ENCODE peak calls at places on chromosome 20, in ten cellular contexts. W, R, M, X, A, F, O, S, T and G are unnamed samples. For H3K4me1, the result is how much of the 10 kb centered on the place peaks cover.

GRCh38 chr20:56362833-56363413 is 4.1 kb downstream of the FAM210B start:
- DNase-seq in W (no peak), R (no peak), M (no peak), X (peak), A (no peak), F (no peak), O (no peak), S (no peak), T (no peak), G (no peak)

GRCh38 chr20:10297684-10298240 is 79.1 kb downstream of the SNAP25 start:
- DNase-seq in W (no peak), R (no peak), M (no peak), X (peak), A (no peak), F (no peak), O (no peak), S (no peak), T (no peak), G (no peak)

GRCh38 chr20:9508696-9509178 is 5.7 kb upstream of the LAMP5 start:
- DNase-seq in W (no peak), R (no peak), M (no peak), X (no peak), A (no peak), F (peak), O (no peak), S (no peak), T (no peak), G (no peak)

GRCh38 chr20:9392892-9393857 is 121.2 kb upstream of the LAMP5 start:
- DNase-seq in W (peak), R (peak), M (no peak), X (peak), A (peak), F (peak), O (peak), S (peak), T (peak), G (peak)

GRCh38 chr20:49724637-49725606 is 11.2 kb upstream of the B4GALT5 start:
- DNase-seq in W (no peak), R (peak), M (no peak), X (peak), A (peak), F (no peak), O (peak), S (peak), T (peak), G (peak)

GRCh38 chr20:9498322-9498721 is 16.1 kb upstream of the LAMP5 start:
- DNase-seq in W (no peak), R (no peak), M (no peak), X (peak), A (no peak), F (no peak), O (no peak), S (no peak), T (no peak), G (no peak)

GRCh38 chr20:40807771-40808170 is 118.7 kb upstream of the MAFB start:
- DNase-seq in W (no peak), R (no peak), M (no peak), X (no peak), A (no peak), F (no peak), O (no peak), S (no peak), T (no peak), G (no peak)

GRCh38 chr20:49956689-49957443 is 20.7 kb downstream of the RNF114 start:
- DNase-seq in W (no peak), R (peak), M (no peak), X (no peak), A (no peak), F (no peak), O (no peak), S (peak), T (peak), G (peak)

GRCh38 chr20:19976595-19977372 is 40.4 kb upstream of the NAA20 start:
- DNase-seq in W (no peak), R (peak), M (no peak), X (peak), A (peak), F (peak), O (peak), S (peak), T (peak), G (peak)

GRCh38 chr20:15817351-15817750 is 755.9 kb downstream of the KIF16B start:
- DNase-seq in W (no peak), R (no peak), M (no peak), X (no peak), A (no peak), F (no peak), O (no peak), S (no peak), T (no peak), G (no peak)

GRCh38 chr20:34946661-34947060 is 8.9 kb downstream of the GSS start:
- DNase-seq in W (no peak), R (no peak), M (no peak), X (peak), A (no peak), F (no peak), O (no peak), S (no peak), T (no peak), G (no peak)

GRCh38 chr20:35215066-35215956 is 11.2 kb upstream of the MMP24 start:
- DNase-seq in W (no peak), R (no peak), M (no peak), X (peak), A (no peak), F (no peak), O (peak), S (no peak), T (no peak), G (no peak)

GRCh38 chr20:10708342-10709185 is 34.8 kb upstream of the JAG1 start:
- DNase-seq in W (no peak), R (no peak), M (no peak), X (peak), A (no peak), F (no peak), O (peak), S (no peak), T (no peak), G (no peak)

GRCh38 chr20:47817573-47817972 is 32.3 kb upstream of the SULF2 start:
- DNase-seq in W (no peak), R (no peak), M (no peak), X (no peak), A (no peak), F (no peak), O (peak), S (no peak), T (no peak), G (no peak)

GRCh38 chr20:50478162-50479036 is 31.8 kb upstream of the PTPN1 start:
- DNase-seq in W (peak), R (peak), M (peak), X (peak), A (peak), F (peak), O (peak), S (peak), T (peak), G (peak)

GRCh38 chr20:48203252-48203651 is 418.0 kb upstream of the SULF2 start:
- DNase-seq in W (no peak), R (no peak), M (no peak), X (no peak), A (no peak), F (no peak), O (no peak), S (no peak), T (no peak), G (no peak)

GRCh38 chr20:61331542-61331941 is 79.5 kb downstream of the CDH4 start:
- DNase-seq in W (no peak), R (no peak), M (no peak), X (no peak), A (no peak), F (no peak), O (no peak), S (no peak), T (no peak), G (no peak)

GRCh38 chr20:53795170-53795569 is 201.5 kb upstream of the ZNF217 start:
- DNase-seq in W (no peak), R (no peak), M (no peak), X (peak), A (no peak), F (no peak), O (peak), S (no peak), T (no peak), G (no peak)

GRCh38 chr20:51549474-51549873 is 7.0 kb upstream of the NFATC2 start:
- DNase-seq in W (no peak), R (no peak), M (no peak), X (no peak), A (no peak), F (no peak), O (no peak), S (no peak), T (no peak), G (no peak)

GRCh38 chr20:5081196-5081595 is 38.6 kb downstream of the PCNA start:
- DNase-seq in W (no peak), R (no peak), M (no peak), X (no peak), A (no peak), F (no peak), O (no peak), S (no peak), T (no peak), G (no peak)

GRCh38 chr20:13856356-13856755 is 71.5 kb downstream of the NDUFAF5 start:
- DNase-seq in W (no peak), R (no peak), M (no peak), X (no peak), A (no peak), F (no peak), O (peak), S (no peak), T (no peak), G (no peak)

GRCh38 chr20:10453241-10453640 is 18.1 kb downstream of the SLX4IP start:
- DNase-seq in W (peak), R (no peak), M (no peak), X (no peak), A (no peak), F (no peak), O (no peak), S (no peak), T (no peak), G (no peak)

GRCh38 chr20:53839423-53840176 is 230.8 kb downstream of the BCAS1 start:
- DNase-seq in W (no peak), R (peak), M (peak), X (no peak), A (no peak), F (no peak), O (no peak), S (no peak), T (peak), G (no peak)

GRCh38 chr20:58583586-58583985 is 67.5 kb upstream of the STX16 start:
- DNase-seq in W (no peak), R (no peak), M (no peak), X (no peak), A (no peak), F (no peak), O (no peak), S (no peak), T (no peak), G (no peak)

GRCh38 chr20:39853664-39854063 is 835.4 kb downstream of the MAFB start:
- DNase-seq in W (no peak), R (no peak), M (no peak), X (peak), A (no peak), F (peak), O (peak), S (no peak), T (no peak), G (no peak)

GRCh38 chr20:33209789-33210188 is 7.4 kb upstream of the BPIFA3 start:
- DNase-seq in W (peak), R (peak), M (peak), X (peak), A (peak), F (peak), O (peak), S (no peak), T (peak), G (peak)

GRCh38 chr20:62620624-62621023 is 21.7 kb upstream of the SLCO4A1 start:
- DNase-seq in W (no peak), R (peak), M (no peak), X (no peak), A (no peak), F (no peak), O (no peak), S (no peak), T (no peak), G (no peak)
- H3K4me1 ChIP-seq in W (under half), R (under half), M (under half), X (under half), A (half or more), F (under half), O (under half), S (under half), T (half or more), G (under half)

DNA sequence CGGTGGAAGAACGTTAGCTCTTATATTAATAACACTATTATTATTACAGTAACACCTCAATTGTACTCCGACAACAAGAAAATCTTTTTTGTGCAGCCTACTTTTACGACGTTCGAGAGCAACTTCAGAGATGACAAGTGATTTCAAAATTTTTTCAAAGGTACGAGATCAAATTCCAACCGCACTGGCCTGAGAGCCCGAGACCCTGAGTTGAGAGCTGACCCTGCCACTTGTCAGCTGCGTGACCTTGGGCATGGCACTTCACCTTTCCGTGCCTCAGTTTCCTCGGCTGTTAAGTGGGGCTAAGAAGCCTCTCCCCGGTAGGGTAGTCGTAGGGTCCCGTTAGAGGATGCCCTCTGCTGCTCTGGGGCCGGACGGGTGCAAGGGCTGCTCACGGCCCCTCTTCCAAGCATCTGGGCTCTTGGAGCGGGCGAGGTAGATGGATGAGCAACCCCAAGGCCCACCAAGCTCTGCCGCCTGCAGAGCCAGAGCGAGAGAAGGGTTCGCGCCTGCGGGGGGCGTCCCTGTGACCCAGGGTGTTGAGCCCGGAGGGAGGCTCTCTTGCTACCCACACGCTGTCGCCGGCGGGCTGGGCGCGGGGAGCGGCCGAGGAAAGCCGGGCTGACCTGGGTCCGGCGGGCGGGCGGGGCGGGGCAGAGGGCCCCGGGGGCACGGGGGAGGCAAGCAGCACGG is 510 bp downstream of the NDRG3 start:
- DNase-seq in W (peak), R (no peak), M (no peak), X (no peak), A (peak), F (no peak), O (peak), S (no peak), T (peak), G (peak)
- H3K27ac ChIP-seq in W (no peak), R (peak), M (peak), X (peak), A (peak), F (no peak), O (no peak), S (peak), T (peak), G (peak)

DNA sequence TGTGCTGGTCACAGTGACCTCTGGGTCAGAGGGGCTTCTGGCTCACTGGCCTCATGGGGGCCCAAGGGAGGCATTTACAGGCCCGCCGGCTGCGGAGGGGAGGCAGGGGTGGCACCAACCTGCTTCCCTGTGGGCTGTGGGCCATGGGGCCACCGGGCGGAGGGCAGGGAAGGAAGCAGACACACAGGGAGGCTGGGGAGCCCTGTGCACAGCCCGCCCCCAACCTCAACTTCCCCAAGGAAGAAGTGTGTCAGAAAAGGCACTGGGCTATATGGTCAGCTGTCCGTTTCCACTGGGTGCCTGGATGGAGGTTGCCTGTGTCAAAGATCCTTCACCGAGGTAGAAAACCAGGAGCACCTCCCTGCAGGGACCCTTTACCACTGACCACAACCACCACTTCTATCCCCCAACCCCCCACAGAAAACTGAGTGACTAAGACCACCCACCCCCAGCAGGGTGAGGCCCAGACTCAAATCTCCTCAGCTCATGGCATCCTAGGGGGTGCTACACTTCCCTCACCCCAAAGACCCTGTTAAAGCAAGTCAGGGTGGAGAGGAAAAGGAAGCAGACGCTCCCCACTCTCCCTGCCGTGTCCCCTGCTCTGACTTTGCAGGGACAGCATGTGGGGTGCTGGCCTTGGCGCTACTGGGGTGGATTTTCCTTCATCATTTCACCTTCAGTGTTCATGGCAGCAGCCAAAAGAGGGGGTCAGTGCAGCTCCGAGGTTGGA is 5.6 kb downstream of the CST3 start:
- DNase-seq in W (no peak), R (no peak), M (no peak), X (no peak), A (no peak), F (no peak), O (no peak), S (no peak), T (no peak), G (no peak)
- H3K4me1 ChIP-seq in W (under half), R (under half), M (under half), X (under half), A (under half), F (under half), O (under half), S (under half), T (half or more), G (under half)

DNA sequence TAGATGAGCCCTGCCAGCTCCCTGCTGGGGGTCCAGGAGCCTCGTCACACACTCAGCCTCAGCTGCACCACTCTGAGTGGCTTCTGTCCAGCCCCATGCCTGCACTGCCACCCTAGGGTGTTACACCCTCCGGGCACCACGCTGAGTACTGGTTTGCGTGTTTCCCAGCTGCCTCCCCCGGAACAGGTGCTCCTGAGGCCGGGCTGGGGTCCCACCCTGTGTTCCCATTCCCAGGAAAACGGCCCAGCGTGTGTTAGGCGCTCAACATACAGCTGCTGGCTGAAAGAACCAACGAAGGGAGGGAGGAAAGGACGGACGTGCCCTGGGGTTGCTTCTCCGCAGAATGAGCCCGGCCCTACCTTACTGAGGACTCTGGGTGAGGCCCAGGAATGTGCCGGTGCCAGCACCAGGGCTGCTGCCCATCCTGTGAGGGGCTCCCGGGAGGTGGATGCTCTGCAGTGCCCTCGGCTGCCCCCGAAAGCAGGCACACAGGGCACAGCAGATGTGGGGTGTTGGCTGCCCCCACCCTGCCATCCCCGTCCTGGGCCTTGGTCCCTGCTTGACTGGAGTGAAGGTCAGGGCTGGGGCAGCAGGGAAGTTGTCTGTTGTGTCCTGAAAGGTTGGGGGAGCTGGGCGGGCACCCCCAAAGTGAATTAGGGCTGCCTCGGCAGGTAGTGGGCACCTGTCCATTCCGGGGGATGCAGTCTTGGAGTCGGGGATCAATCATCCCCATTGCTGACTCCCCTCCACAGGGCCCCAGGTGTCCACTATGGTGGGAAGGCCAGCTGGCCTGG is 16.3 kb downstream of the LAMA5 start:
- DNase-seq in W (no peak), R (peak), M (no peak), X (no peak), A (no peak), F (no peak), O (no peak), S (no peak), T (no peak), G (no peak)
- H3K27ac ChIP-seq in W (no peak), R (no peak), M (no peak), X (no peak), A (peak), F (no peak), O (peak), S (no peak), T (no peak), G (no peak)

GRCh38 chr20:63009044-63009961 is 2.5 kb upstream of the BHLHE23 start:
- DNase-seq in W (peak), R (peak), M (peak), X (peak), A (peak), F (peak), O (peak), S (peak), T (peak), G (peak)
- H3K4me1 ChIP-seq in W (under half), R (under half), M (under half), X (under half), A (under half), F (under half), O (under half), S (under half), T (under half), G (under half)

DNA sequence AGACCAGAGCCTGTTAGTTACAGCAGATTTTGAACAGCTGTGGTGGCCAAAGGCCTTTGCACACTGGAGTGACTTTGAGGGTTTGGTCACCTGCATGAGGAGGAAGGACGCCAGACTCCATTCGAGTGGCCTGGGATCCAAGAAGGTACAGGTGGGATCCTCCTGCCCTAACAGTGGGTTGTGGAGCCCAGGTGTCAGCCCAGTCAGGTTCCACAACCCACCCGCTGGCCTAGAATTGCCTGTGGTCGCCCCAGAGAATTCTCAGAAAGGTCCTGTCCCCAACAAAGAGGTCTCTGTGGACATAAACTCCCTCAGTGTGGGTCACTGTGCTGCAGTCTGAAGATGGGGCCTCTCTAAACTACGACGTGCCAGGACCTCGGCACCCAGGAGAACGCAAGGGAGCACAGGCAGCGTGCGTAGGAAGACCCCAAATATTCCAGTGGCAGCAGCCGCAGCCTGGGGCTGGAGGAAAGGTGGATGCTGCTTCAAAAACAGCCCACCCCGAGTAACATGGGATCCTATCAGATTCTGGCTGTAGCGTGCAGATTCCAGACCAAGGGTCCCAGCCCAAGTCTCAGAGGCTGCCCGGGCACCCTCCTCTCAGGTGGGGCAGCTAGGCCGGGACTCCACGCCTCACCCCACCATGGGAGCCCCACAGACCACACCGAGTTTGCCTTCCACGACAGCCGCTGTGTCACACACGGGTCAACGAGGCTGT is 16.0 kb downstream of the ACSS1 start:
- DNase-seq in W (no peak), R (peak), M (no peak), X (no peak), A (no peak), F (no peak), O (no peak), S (no peak), T (no peak), G (peak)
- H3K27ac ChIP-seq in W (no peak), R (peak), M (peak), X (no peak), A (peak), F (no peak), O (no peak), S (peak), T (peak), G (no peak)